ENCODE peak calls at places on chromosomes 7 and 10, in eight cellular contexts. One of them, this sample, is unnamed.

GRCh38 chr10:43294241-43294658 is 27.4 kb upstream of the RASGEF1A start:
- DNase-seq in right cardiac atrium: no peak
- DNase-seq in NCI-H2171 treated with DMSO at 0.1 percent for 48 hours: no peak
- DNase-seq in activated CD4-positive, alpha-beta T cell treated with anti-CD3 and anti-CD28 coated beads, Interleukin-2, amount 50 U/mL, for 48 hours: peak
- DNase-seq in midbrain: no peak
- DNase-seq in Right ventricle myocardium superior: no peak
- DNase-seq in SJSA1: no peak
- DNase-seq in LNCaP clone FGC: no peak
- DNase-seq in this sample: no peak

GRCh38 chr7:154789404-154789803 is 213.5 kb downstream of the PAXIP1 start:
- DNase-seq in SJSA1: no peak
- DNase-seq in NCI-H2171 treated with DMSO at 0.1 percent for 48 hours: no peak
- DNase-seq in Right ventricle myocardium superior: no peak
- DNase-seq in midbrain: peak
- DNase-seq in activated CD4-positive, alpha-beta T cell treated with anti-CD3 and anti-CD28 coated beads, Interleukin-2, amount 50 U/mL, for 48 hours: no peak
- DNase-seq in LNCaP clone FGC: no peak
- DNase-seq in right cardiac atrium: no peak
- DNase-seq in this sample: no peak

GRCh38 chr7:130912086-130912909 is 178.3 kb upstream of the KLF14 start:
- DNase-seq in Right ventricle myocardium superior: no peak
- DNase-seq in SJSA1: peak
- DNase-seq in LNCaP clone FGC: no peak
- DNase-seq in midbrain: no peak
- DNase-seq in activated CD4-positive, alpha-beta T cell treated with anti-CD3 and anti-CD28 coated beads, Interleukin-2, amount 50 U/mL, for 48 hours: no peak
- DNase-seq in right cardiac atrium: no peak
- DNase-seq in NCI-H2171 treated with DMSO at 0.1 percent for 48 hours: no peak
- DNase-seq in this sample: no peak

GRCh38 chr7:102234801-102235550 is 51.7 kb upstream of the SH2B2 start:
- DNase-seq in LNCaP clone FGC: no peak
- DNase-seq in midbrain: no peak
- DNase-seq in Right ventricle myocardium superior: no peak
- DNase-seq in SJSA1: no peak
- DNase-seq in right cardiac atrium: no peak
- DNase-seq in NCI-H2171 treated with DMSO at 0.1 percent for 48 hours: no peak
- DNase-seq in activated CD4-positive, alpha-beta T cell treated with anti-CD3 and anti-CD28 coated beads, Interleukin-2, amount 50 U/mL, for 48 hours: no peak
- DNase-seq in this sample: no peak

GRCh38 chr10:17910144-17910789 is 41.5 kb upstream of the SLC39A12 start:
- DNase-seq in Right ventricle myocardium superior: no peak
- DNase-seq in SJSA1: peak
- DNase-seq in activated CD4-positive, alpha-beta T cell treated with anti-CD3 and anti-CD28 coated beads, Interleukin-2, amount 50 U/mL, for 48 hours: peak
- DNase-seq in LNCaP clone FGC: peak
- DNase-seq in NCI-H2171 treated with DMSO at 0.1 percent for 48 hours: peak
- DNase-seq in right cardiac atrium: no peak
- DNase-seq in midbrain: peak
- DNase-seq in this sample: no peak

GRCh38 chr10:13528875-13529713 is at the start of gene BEND7:
- DNase-seq in LNCaP clone FGC: no peak
- DNase-seq in SJSA1: no peak
- DNase-seq in NCI-H2171 treated with DMSO at 0.1 percent for 48 hours: peak
- DNase-seq in midbrain: peak
- DNase-seq in activated CD4-positive, alpha-beta T cell treated with anti-CD3 and anti-CD28 coated beads, Interleukin-2, amount 50 U/mL, for 48 hours: peak
- DNase-seq in right cardiac atrium: peak
- DNase-seq in Right ventricle myocardium superior: peak
- DNase-seq in this sample: no peak

GRCh38 chr10:44922021-44922420 is 10.9 kb downstream of the TMEM72 start:
- DNase-seq in LNCaP clone FGC: no peak
- DNase-seq in midbrain: no peak
- DNase-seq in right cardiac atrium: no peak
- DNase-seq in Right ventricle myocardium superior: no peak
- DNase-seq in NCI-H2171 treated with DMSO at 0.1 percent for 48 hours: no peak
- DNase-seq in SJSA1: no peak
- DNase-seq in activated CD4-positive, alpha-beta T cell treated with anti-CD3 and anti-CD28 coated beads, Interleukin-2, amount 50 U/mL, for 48 hours: no peak
- DNase-seq in this sample: no peak

GRCh38 chr10:70595566-70596016 is 7.0 kb downstream of the PRF1 start:
- DNase-seq in midbrain: no peak
- DNase-seq in activated CD4-positive, alpha-beta T cell treated with anti-CD3 and anti-CD28 coated beads, Interleukin-2, amount 50 U/mL, for 48 hours: no peak
- DNase-seq in LNCaP clone FGC: no peak
- DNase-seq in SJSA1: no peak
- DNase-seq in Right ventricle myocardium superior: no peak
- DNase-seq in right cardiac atrium: no peak
- DNase-seq in NCI-H2171 treated with DMSO at 0.1 percent for 48 hours: no peak
- DNase-seq in this sample: no peak

GRCh38 chr10:11715815-11716494 is 26.2 kb upstream of the ECHDC3 start:
- DNase-seq in LNCaP clone FGC: peak
- DNase-seq in right cardiac atrium: no peak
- DNase-seq in activated CD4-positive, alpha-beta T cell treated with anti-CD3 and anti-CD28 coated beads, Interleukin-2, amount 50 U/mL, for 48 hours: no peak
- DNase-seq in Right ventricle myocardium superior: no peak
- DNase-seq in SJSA1: no peak
- DNase-seq in NCI-H2171 treated with DMSO at 0.1 percent for 48 hours: no peak
- DNase-seq in midbrain: peak
- DNase-seq in this sample: no peak

This sample was measured in Right ventricle myocardium inferior.